ENCODE peak calls at places on chromosome 17, in eight cellular contexts. V is KG1; K is NCI-H1694 treated with DMSO at 0.1 percent for 48 hours; L is erythroblast; U is pulmonary artery endothelial cell; J is stimulated activated CD8-positive, alpha-beta memory T cell treated with anti-CD3 and anti-CD28 coated beads, Interleukin-2, amount 100 ng/mL, for 1 hour; Q is cardiac septum; I is SHP77. W is an unnamed sample.

GRCh38 chr17:64741924-64742670 is 80.0 kb upstream of the SMURF2 start:
- DNase-seq in V (no peak), J (no peak), L (no peak), K (no peak), U (peak; percentile 69), I (no peak), Q (no peak), W (no peak)

GRCh38 chr17:47741109-47741792 is 8.2 kb downstream of the TBX21 start:
- DNase-seq in L (no peak), I (no peak), V (no peak), U (no peak), J (no peak), K (no peak), Q (no peak), W (peak; percentile 47)

GRCh38 chr17:49696233-49696761 is 11.5 kb downstream of the SLC35B1 start:
- DNase-seq in Q (no peak), V (peak; percentile 51), I (no peak), K (no peak), L (no peak), J (peak; percentile 38), U (no peak), W (peak; percentile 67)

GRCh38 chr17:41211845-41212466 is 14.5 kb upstream of the KRTAP9-2 start:
- DNase-seq in I (peak; percentile 28), K (no peak), L (no peak), J (no peak), U (no peak), V (no peak), Q (no peak), W (no peak)

GRCh38 chr17:39485555-39485954 is 24.3 kb downstream of the CDK12 start:
- DNase-seq in L (no peak), J (no peak), I (no peak), V (no peak), Q (no peak), K (no peak), U (no peak), W (peak; percentile 35)

GRCh38 chr17:48044851-48045250 is 3.3 kb upstream of the NFE2L1 start:
- DNase-seq in Q (peak; percentile 49), I (no peak), V (no peak), U (no peak), L (no peak), J (no peak), K (no peak), W (peak; percentile 16)

GRCh38 chr17:70905796-70906195 is 736.5 kb downstream of the KCNJ2 start:
- DNase-seq in L (no peak), U (no peak), I (no peak), K (no peak), V (peak; percentile 1), J (no peak), Q (peak; percentile 78), W (no peak)

GRCh38 chr17:40339068-40339699 is 25.4 kb downstream of the GJD3 start:
- DNase-seq in Q (no peak), U (no peak), K (no peak), V (no peak), I (no peak), J (no peak), L (no peak), W (no peak)

GRCh38 chr17:52790359-52790955 is 631.9 kb upstream of the CA10 start:
- DNase-seq in Q (no peak), K (no peak), J (no peak), L (no peak), V (no peak), I (no peak), U (no peak), W (no peak)

W was measured in mesenteric fat pad.